ENCODE peak calls at places on chromosome 4, in seven cellular contexts. One of them, this sample, is unnamed.

GRCh38 chr4:171814545-171814944 is 1.3 kb downstream of the GALNTL6 start:
- DNase-seq in K562: no peak
- DNase-seq in heart left ventricle: no peak
- DNase-seq in IMR-90: no peak
- DNase-seq in aorta: no peak
- DNase-seq in tibial nerve: no peak
- DNase-seq in body of pancreas: no peak
- DNase-seq in this sample: no peak

GRCh38 chr4:82893942-82894341 is 3.0 kb upstream of the SEC31A start:
- DNase-seq in K562: no peak
- DNase-seq in heart left ventricle: no peak
- DNase-seq in IMR-90: no peak
- DNase-seq in aorta: no peak
- DNase-seq in tibial nerve: no peak
- DNase-seq in body of pancreas: no peak
- DNase-seq in this sample: no peak

GRCh38 chr4:172982151-172982590 is 186.4 kb upstream of the GALNT7 start:
- DNase-seq in K562: no peak
- DNase-seq in heart left ventricle: no peak
- DNase-seq in IMR-90: peak; percentile 92
- DNase-seq in aorta: no peak
- DNase-seq in tibial nerve: no peak
- DNase-seq in body of pancreas: no peak
- DNase-seq in this sample: no peak

GRCh38 chr4:187501731-187502130 is 493.8 kb upstream of the ZFP42 start:
- DNase-seq in K562: no peak
- DNase-seq in heart left ventricle: no peak
- DNase-seq in IMR-90: no peak
- DNase-seq in aorta: no peak
- DNase-seq in tibial nerve: no peak
- DNase-seq in body of pancreas: no peak
- DNase-seq in this sample: no peak

GRCh38 chr4:72797486-72797885 is 228.5 kb upstream of the ADAMTS3 start:
- DNase-seq in K562: no peak
- DNase-seq in heart left ventricle: no peak
- DNase-seq in IMR-90: no peak
- DNase-seq in aorta: no peak
- DNase-seq in tibial nerve: no peak
- DNase-seq in body of pancreas: no peak
- DNase-seq in this sample: no peak

GRCh38 chr4:83110222-83110945 is 4.1 kb downstream of the PLAC8 start:
- DNase-seq in K562: no peak
- DNase-seq in heart left ventricle: peak; percentile 80
- DNase-seq in IMR-90: peak; percentile 64
- DNase-seq in aorta: peak; percentile 94
- DNase-seq in tibial nerve: peak; percentile 65
- DNase-seq in body of pancreas: peak; percentile 89
- DNase-seq in this sample: peak; percentile 96

GRCh38 chr4:173827707-173828106 is 297.7 kb upstream of the HAND2 start:
- DNase-seq in K562: no peak
- DNase-seq in heart left ventricle: no peak
- DNase-seq in IMR-90: no peak
- DNase-seq in aorta: no peak
- DNase-seq in tibial nerve: no peak
- DNase-seq in body of pancreas: no peak
- DNase-seq in this sample: no peak

GRCh38 chr4:20433101-20433705 is 181.5 kb downstream of the SLIT2 start:
- DNase-seq in K562: no peak
- DNase-seq in heart left ventricle: no peak
- DNase-seq in IMR-90: no peak
- DNase-seq in aorta: no peak
- DNase-seq in tibial nerve: no peak
- DNase-seq in body of pancreas: no peak
- DNase-seq in this sample: no peak

GRCh38 chr4:73034896-73035295 is 34.6 kb downstream of the COX18 start:
- DNase-seq in K562: no peak
- DNase-seq in heart left ventricle: no peak
- DNase-seq in IMR-90: no peak
- DNase-seq in aorta: no peak
- DNase-seq in tibial nerve: no peak
- DNase-seq in body of pancreas: no peak
- DNase-seq in this sample: no peak

GRCh38 chr4:7783560-7783959 is 156.1 kb downstream of the AFAP1 start:
- DNase-seq in K562: no peak
- DNase-seq in heart left ventricle: no peak
- DNase-seq in IMR-90: no peak
- DNase-seq in aorta: peak; percentile 9
- DNase-seq in tibial nerve: no peak
- DNase-seq in body of pancreas: no peak
- DNase-seq in this sample: no peak

GRCh38 chr4:3473251-3473942 is 10.3 kb downstream of the DOK7 start:
- DNase-seq in K562: no peak
- DNase-seq in heart left ventricle: no peak
- DNase-seq in IMR-90: no peak
- DNase-seq in aorta: no peak
- DNase-seq in tibial nerve: no peak
- DNase-seq in body of pancreas: peak; percentile 54
- DNase-seq in this sample: peak; percentile 6

GRCh38 chr4:10977534-10977933 is 293.0 kb upstream of the CLNK start:
- DNase-seq in K562: no peak
- DNase-seq in heart left ventricle: no peak
- DNase-seq in IMR-90: no peak
- DNase-seq in aorta: no peak
- DNase-seq in tibial nerve: no peak
- DNase-seq in body of pancreas: no peak
- DNase-seq in this sample: no peak

GRCh38 chr4:159268607-159269006 is 165.7 kb downstream of the RAPGEF2 start:
- DNase-seq in K562: no peak
- DNase-seq in heart left ventricle: no peak
- DNase-seq in IMR-90: no peak
- DNase-seq in aorta: no peak
- DNase-seq in tibial nerve: no peak
- DNase-seq in body of pancreas: no peak
- DNase-seq in this sample: no peak

GRCh38 chr4:110904435-110905050 is 281.7 kb upstream of the PITX2 start:
- DNase-seq in K562: no peak
- DNase-seq in heart left ventricle: no peak
- DNase-seq in IMR-90: peak; percentile 8
- DNase-seq in aorta: no peak
- DNase-seq in tibial nerve: no peak
- DNase-seq in body of pancreas: no peak
- DNase-seq in this sample: no peak

GRCh38 chr4:54082168-54082567 is 17.8 kb upstream of the CHIC2 start:
- DNase-seq in K562: no peak
- DNase-seq in heart left ventricle: no peak
- DNase-seq in IMR-90: peak; percentile 100
- DNase-seq in aorta: no peak
- DNase-seq in tibial nerve: no peak
- DNase-seq in body of pancreas: peak; percentile 59
- DNase-seq in this sample: no peak

GRCh38 chr4:86497980-86498379 is 96.1 kb upstream of the PTPN13 start:
- DNase-seq in K562: no peak
- DNase-seq in heart left ventricle: no peak
- DNase-seq in IMR-90: no peak
- DNase-seq in aorta: no peak
- DNase-seq in tibial nerve: no peak
- DNase-seq in body of pancreas: no peak
- DNase-seq in this sample: no peak
- H3K27ac ChIP-seq in K562: no peak overlapping the region
- H3K27ac ChIP-seq in heart left ventricle: no peak overlapping the region
- H3K27ac ChIP-seq in IMR-90: no peak overlapping the region
- H3K27ac ChIP-seq in aorta: no peak overlapping the region
- H3K27ac ChIP-seq in tibial nerve: no peak overlapping the region
- H3K27ac ChIP-seq in body of pancreas: no peak overlapping the region
- H3K27ac ChIP-seq in this sample: no peak overlapping the region

DNA sequence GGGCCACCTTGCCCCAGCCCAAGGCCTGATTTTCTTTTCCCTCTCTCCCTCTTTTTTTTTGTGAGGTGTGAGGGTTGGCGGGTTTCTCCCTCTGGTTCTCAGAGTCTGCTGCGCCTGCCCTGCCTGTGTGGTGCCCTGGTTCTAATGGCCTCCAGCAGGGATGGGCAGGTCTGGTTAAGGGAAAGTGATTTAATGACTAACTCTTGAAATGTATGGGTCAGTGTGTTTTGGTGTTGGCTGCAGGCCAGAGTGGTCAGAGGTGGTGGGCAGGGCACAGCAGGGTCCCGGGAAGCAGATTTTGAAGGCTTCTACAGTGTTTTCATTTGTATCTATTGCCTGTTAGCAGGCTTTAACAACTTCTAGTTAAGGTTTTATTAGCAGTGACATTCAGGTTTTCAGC is 39.0 kb downstream of the JADE1 start:
- DNase-seq in K562: no peak
- DNase-seq in heart left ventricle: no peak
- DNase-seq in IMR-90: no peak
- DNase-seq in aorta: no peak
- DNase-seq in tibial nerve: no peak
- DNase-seq in body of pancreas: no peak
- DNase-seq in this sample: no peak
- H3K36me3 ChIP-seq in K562: peaks cover 97% of the 10 kb centered on the region
- H3K36me3 ChIP-seq in heart left ventricle: peaks cover 37% of the 10 kb centered on the region
- H3K36me3 ChIP-seq in IMR-90: peaks cover 70% of the 10 kb centered on the region
- H3K36me3 ChIP-seq in aorta: peaks cover 5% of the 10 kb centered on the region
- H3K36me3 ChIP-seq in tibial nerve: peaks cover 95% of the 10 kb centered on the region
- H3K36me3 ChIP-seq in body of pancreas: peaks cover 14% of the 10 kb centered on the region
- H3K36me3 ChIP-seq in this sample: peaks cover 100% of the 10 kb centered on the region

DNA sequence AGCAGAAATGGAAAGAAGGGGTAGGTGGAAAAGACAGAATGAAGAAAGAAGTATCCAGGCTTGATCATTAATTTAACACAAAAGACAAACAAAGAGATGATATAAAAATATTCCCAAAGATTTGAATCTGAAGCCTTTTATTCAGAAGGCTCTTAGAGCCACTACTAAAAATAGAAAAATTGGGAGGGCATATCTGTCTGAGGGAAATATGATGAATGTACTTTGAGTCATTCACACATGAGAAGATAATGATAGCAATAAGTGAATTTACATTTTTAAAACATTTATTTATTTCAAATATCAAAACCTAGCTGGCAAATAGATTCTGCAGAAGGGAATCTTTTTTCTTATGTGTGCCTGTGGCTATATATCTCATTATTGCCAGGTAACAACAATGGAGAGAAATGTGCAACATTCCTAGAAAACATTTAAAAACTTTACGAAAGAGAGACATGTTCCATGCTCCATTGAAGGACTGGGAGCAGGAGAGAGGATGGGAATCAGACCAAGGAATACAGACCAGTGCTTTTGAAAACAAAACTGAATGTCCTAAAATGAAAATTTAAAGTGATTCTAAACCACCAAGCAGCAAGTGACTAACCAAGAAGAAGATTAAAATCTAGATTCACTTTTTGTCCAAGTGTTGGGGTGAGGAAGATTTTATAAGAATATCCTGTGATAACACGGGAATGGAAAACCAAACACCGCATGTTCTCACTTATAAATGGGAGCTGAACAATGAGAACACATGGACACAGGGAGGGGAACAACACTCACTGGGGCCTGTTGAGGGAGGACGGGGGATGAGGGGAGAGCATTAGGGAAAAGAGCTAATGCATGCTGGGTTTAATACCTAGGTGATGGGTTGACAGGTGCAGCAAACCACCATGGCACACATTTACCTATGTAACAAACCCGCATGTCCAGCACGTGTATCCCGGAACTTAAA is 41.2 kb downstream of the ANXA5 start:
- DNase-seq in K562: no peak
- DNase-seq in heart left ventricle: no peak
- DNase-seq in IMR-90: no peak
- DNase-seq in aorta: no peak
- DNase-seq in tibial nerve: no peak
- DNase-seq in body of pancreas: no peak
- DNase-seq in this sample: no peak
- H3K27ac ChIP-seq in K562: no peak overlapping the region
- H3K27ac ChIP-seq in heart left ventricle: no peak overlapping the region
- H3K27ac ChIP-seq in IMR-90: no peak overlapping the region
- H3K27ac ChIP-seq in aorta: no peak overlapping the region
- H3K27ac ChIP-seq in tibial nerve: no peak overlapping the region
- H3K27ac ChIP-seq in body of pancreas: no peak overlapping the region
- H3K27ac ChIP-seq in this sample: no peak overlapping the region

GRCh38 chr4:138230048-138230447 is 12.1 kb downstream of the SLC7A11 start:
- DNase-seq in K562: no peak
- DNase-seq in heart left ventricle: no peak
- DNase-seq in IMR-90: no peak
- DNase-seq in aorta: no peak
- DNase-seq in tibial nerve: no peak
- DNase-seq in body of pancreas: no peak
- DNase-seq in this sample: no peak
- H3K36me3 ChIP-seq in K562: peaks cover 61% of the 10 kb centered on the region
- H3K36me3 ChIP-seq in heart left ventricle: no peaks in the 10 kb centered on the region
- H3K36me3 ChIP-seq in IMR-90: peaks cover 18% of the 10 kb centered on the region
- H3K36me3 ChIP-seq in aorta: no peaks in the 10 kb centered on the region
- H3K36me3 ChIP-seq in tibial nerve: no peaks in the 10 kb centered on the region
- H3K36me3 ChIP-seq in body of pancreas: no peaks in the 10 kb centered on the region
- H3K36me3 ChIP-seq in this sample: no peaks in the 10 kb centered on the region

GRCh38 chr4:87669373-87669772 is 19.3 kb downstream of the DMP1 start:
- DNase-seq in K562: no peak
- DNase-seq in heart left ventricle: no peak
- DNase-seq in IMR-90: no peak
- DNase-seq in aorta: no peak
- DNase-seq in tibial nerve: no peak
- DNase-seq in body of pancreas: no peak
- DNase-seq in this sample: peak; percentile 15
- H3K27ac ChIP-seq in K562: no peak overlapping the region
- H3K27ac ChIP-seq in heart left ventricle: no peak overlapping the region
- H3K27ac ChIP-seq in IMR-90: no peak overlapping the region
- H3K27ac ChIP-seq in aorta: no peak overlapping the region
- H3K27ac ChIP-seq in tibial nerve: no peak overlapping the region
- H3K27ac ChIP-seq in body of pancreas: no peak overlapping the region
- H3K27ac ChIP-seq in this sample: no peak overlapping the region